ENCODE peak calls at places on chromosomes 3 and 15, in six cellular contexts. One of them, this sample, is unnamed.

GRCh38 chr15:66900586-66901310 is 164.7 kb upstream of the SMAD3 start:
- DNase-seq in transverse colon: no peak
- DNase-seq in NCI-H1694 treated with DMSO at 0.1 percent for 48 hours: no peak
- DNase-seq in PC-3: no peak
- DNase-seq in IMR-90: no peak
- DNase-seq in lower lobe of right lung: no peak
- DNase-seq in this sample: no peak

GRCh38 chr3:17974206-17974841 is 231.9 kb upstream of the TBC1D5 start:
- DNase-seq in transverse colon: no peak
- DNase-seq in NCI-H1694 treated with DMSO at 0.1 percent for 48 hours: no peak
- DNase-seq in PC-3: peak; percentile 37
- DNase-seq in IMR-90: peak; percentile 1
- DNase-seq in lower lobe of right lung: no peak
- DNase-seq in this sample: no peak

GRCh38 chr15:26771168-26771916 is 1.5 kb downstream of the GABRB3 start:
- DNase-seq in transverse colon: no peak
- DNase-seq in NCI-H1694 treated with DMSO at 0.1 percent for 48 hours: no peak
- DNase-seq in PC-3: peak; percentile 13
- DNase-seq in IMR-90: no peak
- DNase-seq in lower lobe of right lung: no peak
- DNase-seq in this sample: no peak

GRCh38 chr3:182644013-182644412 is 149.3 kb upstream of the ATP11B start:
- DNase-seq in transverse colon: no peak
- DNase-seq in NCI-H1694 treated with DMSO at 0.1 percent for 48 hours: no peak
- DNase-seq in PC-3: no peak
- DNase-seq in IMR-90: no peak
- DNase-seq in lower lobe of right lung: no peak
- DNase-seq in this sample: no peak

GRCh38 chr3:163878396-163878795 is 1199.9 kb downstream of the SI start:
- DNase-seq in transverse colon: no peak
- DNase-seq in NCI-H1694 treated with DMSO at 0.1 percent for 48 hours: no peak
- DNase-seq in PC-3: peak; percentile 21
- DNase-seq in IMR-90: no peak
- DNase-seq in lower lobe of right lung: no peak
- DNase-seq in this sample: peak; percentile 11

GRCh38 chr15:82985688-82986441 is at the start of gene RAMAC:
- DNase-seq in transverse colon: peak; percentile 93
- DNase-seq in NCI-H1694 treated with DMSO at 0.1 percent for 48 hours: peak; percentile 91
- DNase-seq in PC-3: peak; percentile 92
- DNase-seq in IMR-90: peak; percentile 95
- DNase-seq in lower lobe of right lung: peak; percentile 96
- DNase-seq in this sample: peak; percentile 96

GRCh38 chr3:64163019-64163754 is 62.1 kb downstream of the PRICKLE2 start:
- DNase-seq in transverse colon: no peak
- DNase-seq in NCI-H1694 treated with DMSO at 0.1 percent for 48 hours: no peak
- DNase-seq in PC-3: no peak
- DNase-seq in IMR-90: no peak
- DNase-seq in lower lobe of right lung: no peak
- DNase-seq in this sample: peak; percentile 51

GRCh38 chr15:78983146-78983918 is 38.5 kb upstream of the CTSH start:
- DNase-seq in transverse colon: no peak
- DNase-seq in NCI-H1694 treated with DMSO at 0.1 percent for 48 hours: no peak
- DNase-seq in PC-3: no peak
- DNase-seq in IMR-90: no peak
- DNase-seq in lower lobe of right lung: peak; percentile 10
- DNase-seq in this sample: no peak

GRCh38 chr3:163785693-163786092 is 1292.6 kb downstream of the SI start:
- DNase-seq in transverse colon: no peak
- DNase-seq in NCI-H1694 treated with DMSO at 0.1 percent for 48 hours: no peak
- DNase-seq in PC-3: peak; percentile 51
- DNase-seq in IMR-90: no peak
- DNase-seq in lower lobe of right lung: no peak
- DNase-seq in this sample: peak; percentile 42

This sample was measured in MCF 10A.